ENCODE peak calls at places on chromosome 15, in nine cellular contexts. H is fibroblast of pulmonary artery, Q is LHCN-M2, F is Right ventricle myocardium inferior, A is heart right ventricle, X is ureter, I is NCI-H1105, Y is sigmoid colon, O is neural crest cell. T is an unnamed sample.

GRCh38 chr15:64029111-64029510 is 17.2 kb downstream of the DAPK2 start:
- DNase-seq in F (no peak), I (no peak), H (no peak), O (no peak), X (no peak), Q (no peak), A (no peak), Y (no peak), T (no peak)

GRCh38 chr15:58065445-58066041 is at the start of gene ALDH1A2:
- DNase-seq in H (no peak), O (peak; percentile 12), F (peak; percentile 78), I (no peak), Q (no peak), A (peak; percentile 53), Y (peak; percentile 65), X (peak; percentile 46), T (peak; percentile 71)

GRCh38 chr15:90184119-90184785 is 16.9 kb upstream of the SEMA4B start:
- DNase-seq in H (peak; percentile 90), F (peak; percentile 85), Y (peak; percentile 96), Q (peak; percentile 43), X (peak; percentile 90), A (peak; percentile 76), I (no peak), O (peak; percentile 14), T (peak; percentile 86)

GRCh38 chr15:77282333-77282732 is 137.6 kb downstream of the PEAK1 start:
- DNase-seq in F (peak; percentile 50), O (no peak), Y (peak; percentile 69), H (peak; percentile 62), Q (peak; percentile 22), X (no peak), I (no peak), A (no peak), T (no peak)

GRCh38 chr15:48395532-48396011 is 64.3 kb downstream of the DUT start:
- DNase-seq in Q (peak; percentile 88), X (no peak), Y (peak; percentile 88), I (no peak), F (peak; percentile 88), H (peak; percentile 40), O (no peak), A (peak; percentile 70), T (peak; percentile 88)

GRCh38 chr15:79674124-79674465 is 222.7 kb downstream of the MTHFS start:
- DNase-seq in F (no peak), H (no peak), Y (no peak), Q (no peak), X (no peak), O (no peak), A (no peak), I (no peak), T (no peak)

GRCh38 chr15:100788080-100788730 is 91.4 kb upstream of the ALDH1A3 start:
- DNase-seq in F (no peak), H (no peak), A (no peak), O (no peak), I (no peak), Q (no peak), X (peak; percentile 17), Y (no peak), T (no peak)

GRCh38 chr15:94894056-94894455 is 662.7 kb downstream of the MCTP2 start:
- DNase-seq in I (no peak), A (no peak), O (no peak), Y (no peak), X (no peak), H (no peak), F (no peak), Q (no peak), T (no peak)

GRCh38 chr15:35880896-35881295 is 334.9 kb upstream of the DPH6 start:
- DNase-seq in O (no peak), A (no peak), X (no peak), F (no peak), H (no peak), Y (no peak), I (no peak), Q (peak; percentile 11), T (no peak)

GRCh38 chr15:58840048-58840447 is 68.9 kb downstream of the MINDY2 start:
- DNase-seq in A (no peak), X (no peak), F (no peak), O (no peak), Y (no peak), Q (no peak), H (peak; percentile 96), I (no peak), T (no peak)

GRCh38 chr15:90665288-90666134 is 51.6 kb upstream of the BLM start:
- DNase-seq in Q (peak; percentile 58), X (peak; percentile 75), O (no peak), Y (peak; percentile 83), H (peak; percentile 56), F (peak; percentile 86), A (peak; percentile 71), I (no peak), T (peak; percentile 82)

GRCh38 chr15:82648257-82649103 is 1.3 kb upstream of the CPEB1 start:
- DNase-seq in F (no peak), H (no peak), Q (no peak), I (no peak), Y (no peak), X (no peak), A (no peak), O (no peak), T (no peak)

GRCh38 chr15:59191855-59192237 is 14.8 kb upstream of the LDHAL6B start:
- DNase-seq in Q (peak; percentile 96), A (no peak), X (no peak), H (peak; percentile 83), F (no peak), O (no peak), Y (no peak), I (no peak), T (no peak)

GRCh38 chr15:79185199-79185598 is 94.6 kb upstream of the RASGRF1 start:
- DNase-seq in F (no peak), Q (no peak), H (no peak), O (peak; percentile 32), Y (no peak), I (no peak), X (no peak), A (no peak), T (no peak)

GRCh38 chr15:67796196-67796699 is 29.1 kb upstream of the SKOR1 start:
- DNase-seq in O (no peak), Q (no peak), F (no peak), Y (no peak), H (no peak), A (no peak), X (no peak), I (no peak), T (no peak)

GRCh38 chr15:81813215-81813614 is 232.6 kb downstream of the MEX3B start:
- DNase-seq in H (no peak), A (no peak), X (no peak), O (no peak), Q (peak; percentile 11), F (no peak), I (no peak), Y (no peak), T (no peak)

GRCh38 chr15:68249058-68249713 is 19.7 kb upstream of the CLN6 start:
- DNase-seq in Y (no peak), I (no peak), H (no peak), F (no peak), A (no peak), X (no peak), Q (no peak), O (no peak), T (no peak)

T was measured in left ventricle myocardium superior.